ENCODE peak calls at places on chromosomes 3 and 15, in eight cellular contexts. One of them, this sample, is unnamed.

GRCh38 chr3:51591231-51591630 is 52.7 kb downstream of the RAD54L2 start:
- DNase-seq in NCI-H345: no peak
- DNase-seq in esophagus squamous epithelium: no peak
- DNase-seq in NCI-H748 treated with DMSO at 0.1 percent for 48 hours: no peak
- DNase-seq in endothelial cell: no peak
- DNase-seq in ELR: no peak
- DNase-seq in globus pallidus: no peak
- DNase-seq in brain microvascular endothelial cell: peak
- DNase-seq in this sample: no peak

GRCh38 chr3:52532517-52532837 is 1.2 kb downstream of the NT5DC2 start:
- DNase-seq in endothelial cell: peak
- DNase-seq in globus pallidus: no peak
- DNase-seq in NCI-H748 treated with DMSO at 0.1 percent for 48 hours: no peak
- DNase-seq in NCI-H345: peak
- DNase-seq in ELR: peak
- DNase-seq in brain microvascular endothelial cell: peak
- DNase-seq in esophagus squamous epithelium: no peak
- DNase-seq in this sample: peak

GRCh38 chr15:92453611-92454010 is 59.9 kb downstream of the ST8SIA2 start:
- DNase-seq in globus pallidus: no peak
- DNase-seq in NCI-H345: no peak
- DNase-seq in NCI-H748 treated with DMSO at 0.1 percent for 48 hours: no peak
- DNase-seq in brain microvascular endothelial cell: no peak
- DNase-seq in endothelial cell: no peak
- DNase-seq in ELR: no peak
- DNase-seq in esophagus squamous epithelium: no peak
- DNase-seq in this sample: no peak

GRCh38 chr3:197019021-197019420 is 10.6 kb downstream of the MELTF start:
- DNase-seq in endothelial cell: no peak
- DNase-seq in globus pallidus: peak
- DNase-seq in brain microvascular endothelial cell: no peak
- DNase-seq in esophagus squamous epithelium: no peak
- DNase-seq in ELR: no peak
- DNase-seq in NCI-H748 treated with DMSO at 0.1 percent for 48 hours: no peak
- DNase-seq in NCI-H345: no peak
- DNase-seq in this sample: no peak

GRCh38 chr3:53161345-53161819 is 373 bp downstream of the PRKCD start:
- DNase-seq in esophagus squamous epithelium: no peak
- DNase-seq in globus pallidus: no peak
- DNase-seq in endothelial cell: no peak
- DNase-seq in ELR: peak
- DNase-seq in brain microvascular endothelial cell: no peak
- DNase-seq in NCI-H748 treated with DMSO at 0.1 percent for 48 hours: no peak
- DNase-seq in NCI-H345: no peak
- DNase-seq in this sample: peak

GRCh38 chr3:195566797-195567196 is 16.9 kb downstream of the APOD start:
- DNase-seq in endothelial cell: no peak
- DNase-seq in NCI-H748 treated with DMSO at 0.1 percent for 48 hours: no peak
- DNase-seq in NCI-H345: no peak
- DNase-seq in brain microvascular endothelial cell: no peak
- DNase-seq in globus pallidus: no peak
- DNase-seq in ELR: peak
- DNase-seq in esophagus squamous epithelium: no peak
- DNase-seq in this sample: no peak

GRCh38 chr3:8532251-8532831 is 30.7 kb downstream of the LMCD1 start:
- DNase-seq in ELR: peak
- DNase-seq in esophagus squamous epithelium: no peak
- DNase-seq in brain microvascular endothelial cell: peak
- DNase-seq in NCI-H748 treated with DMSO at 0.1 percent for 48 hours: no peak
- DNase-seq in globus pallidus: no peak
- DNase-seq in endothelial cell: no peak
- DNase-seq in NCI-H345: no peak
- DNase-seq in this sample: no peak

GRCh38 chr15:67178569-67179210 is 75.8 kb downstream of the AAGAB start:
- DNase-seq in ELR: peak
- DNase-seq in globus pallidus: no peak
- DNase-seq in brain microvascular endothelial cell: peak
- DNase-seq in NCI-H748 treated with DMSO at 0.1 percent for 48 hours: no peak
- DNase-seq in NCI-H345: no peak
- DNase-seq in esophagus squamous epithelium: no peak
- DNase-seq in endothelial cell: no peak
- DNase-seq in this sample: peak

GRCh38 chr3:57805674-57806073 is 49.6 kb downstream of the SLMAP start:
- DNase-seq in ELR: peak
- DNase-seq in brain microvascular endothelial cell: peak
- DNase-seq in NCI-H345: no peak
- DNase-seq in NCI-H748 treated with DMSO at 0.1 percent for 48 hours: no peak
- DNase-seq in esophagus squamous epithelium: no peak
- DNase-seq in globus pallidus: no peak
- DNase-seq in endothelial cell: no peak
- DNase-seq in this sample: peak

GRCh38 chr15:51371271-51371670 is 29.8 kb downstream of the GLDN start:
- DNase-seq in esophagus squamous epithelium: no peak
- DNase-seq in globus pallidus: no peak
- DNase-seq in NCI-H345: no peak
- DNase-seq in brain microvascular endothelial cell: no peak
- DNase-seq in ELR: no peak
- DNase-seq in NCI-H748 treated with DMSO at 0.1 percent for 48 hours: no peak
- DNase-seq in endothelial cell: no peak
- DNase-seq in this sample: no peak

GRCh38 chr3:184448321-184449160 is 68.7 kb downstream of the CHRD start:
- DNase-seq in NCI-H748 treated with DMSO at 0.1 percent for 48 hours: no peak
- DNase-seq in esophagus squamous epithelium: no peak
- DNase-seq in NCI-H345: no peak
- DNase-seq in ELR: peak
- DNase-seq in globus pallidus: no peak
- DNase-seq in brain microvascular endothelial cell: peak
- DNase-seq in endothelial cell: no peak
- DNase-seq in this sample: peak

GRCh38 chr3:112744825-112745566 is 101.7 kb downstream of the CD200R1L start:
- DNase-seq in globus pallidus: no peak
- DNase-seq in endothelial cell: no peak
- DNase-seq in NCI-H748 treated with DMSO at 0.1 percent for 48 hours: no peak
- DNase-seq in brain microvascular endothelial cell: no peak
- DNase-seq in esophagus squamous epithelium: no peak
- DNase-seq in ELR: no peak
- DNase-seq in NCI-H345: no peak
- DNase-seq in this sample: no peak

GRCh38 chr3:178485756-178486155 is 50.5 kb upstream of the KCNMB2 start:
- DNase-seq in globus pallidus: no peak
- DNase-seq in ELR: no peak
- DNase-seq in NCI-H748 treated with DMSO at 0.1 percent for 48 hours: no peak
- DNase-seq in NCI-H345: no peak
- DNase-seq in endothelial cell: no peak
- DNase-seq in esophagus squamous epithelium: no peak
- DNase-seq in brain microvascular endothelial cell: peak
- DNase-seq in this sample: no peak

GRCh38 chr3:153166206-153166605 is 4.2 kb downstream of the RAP2B start:
- DNase-seq in globus pallidus: no peak
- DNase-seq in endothelial cell: no peak
- DNase-seq in esophagus squamous epithelium: no peak
- DNase-seq in ELR: peak
- DNase-seq in NCI-H748 treated with DMSO at 0.1 percent for 48 hours: no peak
- DNase-seq in NCI-H345: no peak
- DNase-seq in brain microvascular endothelial cell: peak
- DNase-seq in this sample: peak

GRCh38 chr15:62665449-62665848 is 377.1 kb upstream of the TPM1 start:
- DNase-seq in endothelial cell: peak
- DNase-seq in NCI-H748 treated with DMSO at 0.1 percent for 48 hours: no peak
- DNase-seq in ELR: no peak
- DNase-seq in esophagus squamous epithelium: no peak
- DNase-seq in NCI-H345: no peak
- DNase-seq in globus pallidus: no peak
- DNase-seq in brain microvascular endothelial cell: peak
- DNase-seq in this sample: no peak

GRCh38 chr15:79084308-79084968 is 6.1 kb downstream of the RASGRF1 start:
- DNase-seq in esophagus squamous epithelium: no peak
- DNase-seq in endothelial cell: no peak
- DNase-seq in globus pallidus: no peak
- DNase-seq in NCI-H748 treated with DMSO at 0.1 percent for 48 hours: no peak
- DNase-seq in brain microvascular endothelial cell: no peak
- DNase-seq in ELR: no peak
- DNase-seq in NCI-H345: peak
- DNase-seq in this sample: no peak

GRCh38 chr15:81303241-81304225 is 20.4 kb downstream of the STARD5 start:
- DNase-seq in ELR: no peak
- DNase-seq in endothelial cell: no peak
- DNase-seq in NCI-H748 treated with DMSO at 0.1 percent for 48 hours: no peak
- DNase-seq in esophagus squamous epithelium: no peak
- DNase-seq in brain microvascular endothelial cell: peak
- DNase-seq in NCI-H345: peak
- DNase-seq in globus pallidus: peak
- DNase-seq in this sample: no peak

GRCh38 chr3:13474776-13475303 is 5.3 kb upstream of the HDAC11 start:
- DNase-seq in endothelial cell: no peak
- DNase-seq in NCI-H748 treated with DMSO at 0.1 percent for 48 hours: no peak
- DNase-seq in ELR: no peak
- DNase-seq in NCI-H345: no peak
- DNase-seq in globus pallidus: no peak
- DNase-seq in esophagus squamous epithelium: no peak
- DNase-seq in brain microvascular endothelial cell: no peak
- DNase-seq in this sample: no peak

GRCh38 chr3:126419151-126419703 is 24.5 kb downstream of the CFAP100 start:
- DNase-seq in NCI-H345: no peak
- DNase-seq in brain microvascular endothelial cell: no peak
- DNase-seq in NCI-H748 treated with DMSO at 0.1 percent for 48 hours: no peak
- DNase-seq in globus pallidus: no peak
- DNase-seq in ELR: no peak
- DNase-seq in endothelial cell: no peak
- DNase-seq in esophagus squamous epithelium: no peak
- DNase-seq in this sample: no peak

GRCh38 chr3:34394978-34395748 is 596.7 kb downstream of the PDCD6IP start:
- DNase-seq in brain microvascular endothelial cell: no peak
- DNase-seq in endothelial cell: no peak
- DNase-seq in NCI-H345: no peak
- DNase-seq in globus pallidus: no peak
- DNase-seq in ELR: no peak
- DNase-seq in NCI-H748 treated with DMSO at 0.1 percent for 48 hours: no peak
- DNase-seq in esophagus squamous epithelium: no peak
- DNase-seq in this sample: no peak

GRCh38 chr3:186339180-186339912 is 22.7 kb downstream of the DGKG start:
- DNase-seq in globus pallidus: no peak
- DNase-seq in endothelial cell: no peak
- DNase-seq in NCI-H345: no peak
- DNase-seq in esophagus squamous epithelium: no peak
- DNase-seq in brain microvascular endothelial cell: no peak
- DNase-seq in NCI-H748 treated with DMSO at 0.1 percent for 48 hours: no peak
- DNase-seq in ELR: no peak
- DNase-seq in this sample: no peak

GRCh38 chr15:45456212-45457106 is 66.1 kb downstream of the SLC30A4 start:
- DNase-seq in brain microvascular endothelial cell: peak
- DNase-seq in globus pallidus: peak
- DNase-seq in endothelial cell: no peak
- DNase-seq in ELR: peak
- DNase-seq in NCI-H748 treated with DMSO at 0.1 percent for 48 hours: no peak
- DNase-seq in esophagus squamous epithelium: peak
- DNase-seq in NCI-H345: no peak
- DNase-seq in this sample: peak

GRCh38 chr15:79140846-79141570 is 50.4 kb upstream of the RASGRF1 start:
- DNase-seq in brain microvascular endothelial cell: no peak
- DNase-seq in NCI-H748 treated with DMSO at 0.1 percent for 48 hours: no peak
- DNase-seq in NCI-H345: no peak
- DNase-seq in endothelial cell: no peak
- DNase-seq in ELR: no peak
- DNase-seq in globus pallidus: no peak
- DNase-seq in esophagus squamous epithelium: no peak
- DNase-seq in this sample: no peak

GRCh38 chr15:25091421-25092158 is 136.8 kb downstream of the SNRPN start:
- DNase-seq in NCI-H748 treated with DMSO at 0.1 percent for 48 hours: no peak
- DNase-seq in globus pallidus: no peak
- DNase-seq in endothelial cell: no peak
- DNase-seq in ELR: no peak
- DNase-seq in esophagus squamous epithelium: no peak
- DNase-seq in brain microvascular endothelial cell: no peak
- DNase-seq in NCI-H345: no peak
- DNase-seq in this sample: no peak

GRCh38 chr3:119669906-119670570 is 7.2 kb downstream of the COX17 start:
- DNase-seq in endothelial cell: no peak
- DNase-seq in globus pallidus: no peak
- DNase-seq in esophagus squamous epithelium: no peak
- DNase-seq in ELR: peak
- DNase-seq in NCI-H345: no peak
- DNase-seq in brain microvascular endothelial cell: no peak
- DNase-seq in NCI-H748 treated with DMSO at 0.1 percent for 48 hours: no peak
- DNase-seq in this sample: no peak

GRCh38 chr3:55164191-55164590 is 236.3 kb upstream of the LRTM1 start:
- DNase-seq in NCI-H345: no peak
- DNase-seq in ELR: no peak
- DNase-seq in esophagus squamous epithelium: no peak
- DNase-seq in endothelial cell: no peak
- DNase-seq in globus pallidus: no peak
- DNase-seq in brain microvascular endothelial cell: no peak
- DNase-seq in NCI-H748 treated with DMSO at 0.1 percent for 48 hours: no peak
- DNase-seq in this sample: no peak

GRCh38 chr15:88805031-88805780 is 2.0 kb downstream of the ACAN start:
- DNase-seq in NCI-H748 treated with DMSO at 0.1 percent for 48 hours: no peak
- DNase-seq in esophagus squamous epithelium: no peak
- DNase-seq in brain microvascular endothelial cell: no peak
- DNase-seq in NCI-H345: no peak
- DNase-seq in ELR: no peak
- DNase-seq in globus pallidus: no peak
- DNase-seq in endothelial cell: no peak
- DNase-seq in this sample: no peak

GRCh38 chr3:194300936-194301335 is 50.2 kb downstream of the CPN2 start:
- DNase-seq in NCI-H748 treated with DMSO at 0.1 percent for 48 hours: no peak
- DNase-seq in esophagus squamous epithelium: no peak
- DNase-seq in brain microvascular endothelial cell: no peak
- DNase-seq in globus pallidus: no peak
- DNase-seq in endothelial cell: no peak
- DNase-seq in NCI-H345: no peak
- DNase-seq in ELR: no peak
- DNase-seq in this sample: no peak

GRCh38 chr3:108171095-108171494 is 51.1 kb downstream of the IFT57 start:
- DNase-seq in brain microvascular endothelial cell: no peak
- DNase-seq in esophagus squamous epithelium: no peak
- DNase-seq in NCI-H345: no peak
- DNase-seq in NCI-H748 treated with DMSO at 0.1 percent for 48 hours: peak
- DNase-seq in globus pallidus: no peak
- DNase-seq in endothelial cell: no peak
- DNase-seq in ELR: no peak
- DNase-seq in this sample: no peak

GRCh38 chr3:72753495-72753894 is 94.8 kb downstream of the SHQ1 start:
- DNase-seq in NCI-H345: no peak
- DNase-seq in endothelial cell: no peak
- DNase-seq in NCI-H748 treated with DMSO at 0.1 percent for 48 hours: no peak
- DNase-seq in esophagus squamous epithelium: no peak
- DNase-seq in globus pallidus: no peak
- DNase-seq in ELR: no peak
- DNase-seq in brain microvascular endothelial cell: no peak
- DNase-seq in this sample: no peak

GRCh38 chr3:185708392-185708791 is 116.5 kb downstream of the IGF2BP2 start:
- DNase-seq in NCI-H748 treated with DMSO at 0.1 percent for 48 hours: no peak
- DNase-seq in endothelial cell: no peak
- DNase-seq in esophagus squamous epithelium: no peak
- DNase-seq in globus pallidus: no peak
- DNase-seq in brain microvascular endothelial cell: no peak
- DNase-seq in NCI-H345: no peak
- DNase-seq in ELR: no peak
- DNase-seq in this sample: no peak

GRCh38 chr3:15768421-15769255 is 29.1 kb downstream of the ANKRD28 start:
- DNase-seq in NCI-H345: no peak
- DNase-seq in endothelial cell: no peak
- DNase-seq in globus pallidus: no peak
- DNase-seq in ELR: peak
- DNase-seq in brain microvascular endothelial cell: peak
- DNase-seq in esophagus squamous epithelium: no peak
- DNase-seq in NCI-H748 treated with DMSO at 0.1 percent for 48 hours: peak
- DNase-seq in this sample: peak

GRCh38 chr3:16928386-16929132 is 43.8 kb downstream of the PLCL2 start:
- DNase-seq in endothelial cell: no peak
- DNase-seq in brain microvascular endothelial cell: no peak
- DNase-seq in NCI-H345: no peak
- DNase-seq in globus pallidus: no peak
- DNase-seq in esophagus squamous epithelium: no peak
- DNase-seq in ELR: no peak
- DNase-seq in NCI-H748 treated with DMSO at 0.1 percent for 48 hours: no peak
- DNase-seq in this sample: no peak

GRCh38 chr3:13561376-13561775 is 12.5 kb downstream of the FBLN2 start:
- DNase-seq in globus pallidus: no peak
- DNase-seq in endothelial cell: no peak
- DNase-seq in esophagus squamous epithelium: no peak
- DNase-seq in ELR: peak
- DNase-seq in brain microvascular endothelial cell: no peak
- DNase-seq in NCI-H345: no peak
- DNase-seq in NCI-H748 treated with DMSO at 0.1 percent for 48 hours: no peak
- DNase-seq in this sample: no peak

This sample was measured in RKO.